ENCODE peak calls at places on chromosomes 7 and 10, in five cellular contexts. X is GOT3, G is fibroblast of the conjunctiva, U is T-helper 2 cell, I is globus pallidus. F is an unnamed sample.

GRCh38 chr7:108094933-108095710 is 35.0 kb downstream of the LAMB4 start:
- DNase-seq in G (peak; percentile 92), X (no peak), I (no peak), U (no peak), F (peak; percentile 71)

GRCh38 chr7:121745856-121746255 is 127.1 kb upstream of the PTPRZ1 start:
- DNase-seq in X (no peak), G (no peak), I (no peak), U (no peak), F (no peak)

GRCh38 chr7:568681-569035 is 49.0 kb upstream of the PDGFA start:
- DNase-seq in G (no peak), X (no peak), I (no peak), U (no peak), F (no peak)

GRCh38 chr7:154484406-154484805 is 432.2 kb downstream of the DPP6 start:
- DNase-seq in U (no peak), I (peak; percentile 96), X (no peak), G (no peak), F (no peak)

GRCh38 chr10:12181065-12181775 is 14.5 kb downstream of the NUDT5 start:
- DNase-seq in U (peak; percentile 98), X (no peak), G (no peak), I (no peak), F (peak; percentile 35)

GRCh38 chr7:74477188-74477587 is 23.5 kb downstream of the GTF2IRD1 start:
- DNase-seq in U (no peak), X (no peak), I (no peak), G (no peak), F (no peak)

GRCh38 chr7:43761919-43762318 is 3.4 kb downstream of the BLVRA start:
- DNase-seq in G (no peak), X (no peak), U (no peak), I (no peak), F (no peak)

GRCh38 chr10:78806805-78807221 is 262.0 kb upstream of the ZMIZ1 start:
- DNase-seq in I (no peak), U (no peak), G (no peak), X (no peak), F (no peak)

GRCh38 chr7:91089382-91089963 is 174.8 kb upstream of the FZD1 start:
- DNase-seq in X (no peak), U (peak; percentile 27), I (peak; percentile 26), G (peak; percentile 37), F (no peak)

GRCh38 chr7:69599879-69600764 is 1.8 kb downstream of the AUTS2 start:
- DNase-seq in X (no peak), I (no peak), U (peak; percentile 12), G (no peak), F (no peak)

GRCh38 chr7:19290936-19291335 is 145.7 kb upstream of the FERD3L start:
- DNase-seq in I (no peak), U (no peak), X (no peak), G (no peak), F (no peak)

GRCh38 chr7:44930921-44931320 is 45.6 kb upstream of the PURB start:
- DNase-seq in X (no peak), U (no peak), G (no peak), I (no peak), F (no peak)

GRCh38 chr7:24580283-24580946 is 7.2 kb downstream of the PALS2 start:
- DNase-seq in G (no peak), I (no peak), X (no peak), U (no peak), F (no peak)

F was measured in stomach.